ENCODE peak calls at places on chromosomes 11 and 22, in five cellular contexts. M, U, P, H and L are unnamed samples.

GRCh38 chr11:72221386-72221785 is 3.2 kb upstream of the INPPL1 start:
- DNase-seq in M (no peak), U (no peak), P (no peak), H (no peak), L (no peak)

GRCh38 chr22:37842015-37842793 is 1.9 kb downstream of the ANKRD54 start:
- DNase-seq in M (no peak), U (no peak), P (no peak), H (no peak), L (no peak)

GRCh38 chr22:42805016-42805997 is 51.8 kb downstream of the ARFGAP3 start:
- DNase-seq in M (no peak), U (no peak), P (no peak), H (no peak), L (no peak)

GRCh38 chr11:91373497-91373896 is 851.1 kb upstream of the FAT3 start:
- DNase-seq in M (no peak), U (no peak), P (no peak), H (no peak), L (no peak)

GRCh38 chr11:60422609-60423008 is 6.8 kb upstream of the MS4A5 start:
- DNase-seq in M (no peak), U (no peak), P (no peak), H (no peak), L (no peak)

GRCh38 chr11:119910056-119910455 is 181.1 kb upstream of the NECTIN1 start:
- DNase-seq in M (peak), U (no peak), P (no peak), H (no peak), L (no peak)

GRCh38 chr11:36009469-36009868 is 65.6 kb downstream of the LDLRAD3 start:
- DNase-seq in M (no peak), U (no peak), P (no peak), H (no peak), L (no peak)

GRCh38 chr11:12433571-12434061 is 56.2 kb downstream of the PARVA start:
- DNase-seq in M (no peak), U (no peak), P (no peak), H (peak), L (no peak)

GRCh38 chr22:49021926-49022815 is 805.5 kb downstream of the BRD1 start:
- DNase-seq in M (peak), U (no peak), P (no peak), H (no peak), L (no peak)

GRCh38 chr11:47244664-47245350 is 3.8 kb downstream of the ACP2 start:
- DNase-seq in M (peak), U (no peak), P (no peak), H (no peak), L (no peak)

GRCh38 chr11:59582006-59582405 is 33.6 kb downstream of the OSBP start:
- DNase-seq in M (no peak), U (no peak), P (no peak), H (no peak), L (no peak)

GRCh38 chr11:72642815-72643511 is 31.3 kb downstream of the PDE2A start:
- DNase-seq in M (peak), U (peak), P (peak), H (peak), L (peak)

GRCh38 chr22:19110064-19110458 is 12.2 kb downstream of the DGCR2 start:
- DNase-seq in M (peak), U (no peak), P (no peak), H (no peak), L (no peak)

GRCh38 chr22:46370584-46371373 is 35.3 kb downstream of the TRMU start:
- DNase-seq in M (no peak), U (no peak), P (no peak), H (no peak), L (no peak)

GRCh38 chr11:36350137-36350513 is 54.0 kb downstream of the PRR5L start:
- DNase-seq in M (no peak), U (no peak), P (no peak), H (no peak), L (no peak)

GRCh38 chr22:38418589-38418988 is 36.4 kb downstream of the KCNJ4 start:
- DNase-seq in M (peak), U (no peak), P (no peak), H (no peak), L (no peak)

GRCh38 chr11:128695539-128696221 is 1.8 kb downstream of the FLI1 start:
- DNase-seq in M (peak), U (no peak), P (peak), H (no peak), L (no peak)

GRCh38 chr11:70364198-70364597 is 34.1 kb upstream of the CTTN start:
- DNase-seq in M (no peak), U (no peak), P (no peak), H (no peak), L (no peak)